ENCODE peak calls at places on chromosome 16, in eight cellular contexts. G is fibroblast of mammary gland, Y is cardiac muscle cell, E is ureter, S is neural crest cell, F is non-pigmented ciliary epithelial cell, T is iPS-NIHi11, M is B cell. N is an unnamed sample.

GRCh38 chr16:83336630-83337029 is 471.1 kb upstream of the HSBP1 start:
- DNase-seq in T (no peak), F (peak), M (no peak), E (no peak), Y (no peak), S (no peak), G (peak), N (peak)

GRCh38 chr16:80117731-80118130 is 423.1 kb upstream of the DYNLRB2 start:
- DNase-seq in S (no peak), G (peak), F (no peak), E (no peak), Y (no peak), T (no peak), M (no peak), N (peak)

GRCh38 chr16:24837969-24838368 is 7.8 kb upstream of the SLC5A11 start:
- DNase-seq in E (no peak), M (no peak), G (no peak), S (no peak), Y (no peak), F (no peak), T (no peak), N (no peak)

GRCh38 chr16:56370185-56370584 is 55.2 kb downstream of the AMFR start:
- DNase-seq in G (peak), S (no peak), E (no peak), Y (no peak), M (no peak), F (no peak), T (no peak), N (peak)

GRCh38 chr16:84040206-84040822 is 2.3 kb downstream of the SLC38A8 start:
- DNase-seq in F (no peak), M (no peak), S (no peak), T (no peak), Y (no peak), G (no peak), E (no peak), N (no peak)

GRCh38 chr16:10078541-10078949 is 103.7 kb downstream of the GRIN2A start:
- DNase-seq in Y (no peak), M (no peak), E (no peak), T (peak), G (no peak), F (no peak), S (peak), N (no peak)

GRCh38 chr16:56321159-56321558 is 104.2 kb downstream of the AMFR start:
- DNase-seq in T (no peak), M (no peak), S (no peak), F (no peak), E (no peak), Y (no peak), G (peak), N (no peak)

GRCh38 chr16:70805380-70805779 is 4.4 kb upstream of the VAC14 start:
- DNase-seq in E (no peak), M (no peak), Y (no peak), F (no peak), S (no peak), G (peak), T (no peak), N (no peak)

GRCh38 chr16:19517424-19518089 is 4.3 kb downstream of the GDE1 start:
- DNase-seq in F (no peak), G (peak), E (no peak), M (no peak), Y (no peak), T (no peak), S (no peak), N (peak)

N was measured in fibroblast of the aortic adventitia.